ENCODE peak calls at places on chromosomes 3 and 15, in ten cellular contexts. U is GM12865; L is T-cell; T is body of pancreas; C is anterior cingulate cortex; K is progenitor cell of endocrine pancreas; N is CD14-positive monocyte; P is frontal cortex; Z is stimulated activated naive CD8-positive, alpha-beta T cell treated with anti-CD3 and anti-CD28 coated beads, Interleukin-15, amount 100 ng/mL, for 72 hours; I is T-helper 2 cell. S is an unnamed sample.

GRCh38 chr15:72532991-72533601 is 59.0 kb downstream of the ARIH1 start:
- DNase-seq in U (peak; percentile 8), L (peak; percentile 13), T (no peak), C (no peak), K (no peak), N (no peak), P (no peak), Z (peak; percentile 17), I (no peak), S (no peak)

GRCh38 chr3:359672-360071 is 163.1 kb downstream of the CHL1 start:
- DNase-seq in U (peak; percentile 32), L (no peak), T (no peak), C (no peak), K (no peak), N (no peak), P (no peak), Z (no peak), I (no peak), S (no peak)

GRCh38 chr15:35557544-35557943 is 11.6 kb upstream of the DPH6 start:
- DNase-seq in U (no peak), L (no peak), T (no peak), C (no peak), K (no peak), N (no peak), P (no peak), Z (peak; percentile 9), I (no peak), S (no peak)

GRCh38 chr3:17481116-17481515 is 261.3 kb downstream of the TBC1D5 start:
- DNase-seq in U (no peak), L (no peak), T (no peak), C (no peak), K (no peak), N (no peak), P (no peak), Z (no peak), I (no peak), S (no peak)

GRCh38 chr15:101397521-101398003 is 91.9 kb downstream of the PCSK6 start:
- DNase-seq in U (no peak), L (no peak), T (no peak), C (no peak), K (no peak), N (no peak), P (no peak), Z (no peak), I (no peak), S (no peak)

GRCh38 chr3:10522646-10523303 is 17.4 kb upstream of the ATP2B2 start:
- DNase-seq in U (no peak), L (no peak), T (no peak), C (no peak), K (no peak), N (no peak), P (no peak), Z (peak; percentile 7), I (no peak), S (peak; percentile 13)

GRCh38 chr3:50275996-50276761 is 2.7 kb upstream of the LSMEM2 start:
- DNase-seq in U (no peak), L (no peak), T (no peak), C (no peak), K (no peak), N (no peak), P (no peak), Z (peak; percentile 46), I (no peak), S (no peak)

GRCh38 chr3:13884851-13885703 is 5.2 kb upstream of the WNT7A start:
- DNase-seq in U (peak; percentile 55), L (peak; percentile 64), T (peak; percentile 74), C (no peak), K (peak; percentile 68), N (no peak), P (no peak), Z (peak; percentile 62), I (peak; percentile 63), S (peak; percentile 42)

GRCh38 chr3:41318520-41318919 is 119.2 kb downstream of the CTNNB1 start:
- DNase-seq in U (no peak), L (no peak), T (no peak), C (no peak), K (no peak), N (no peak), P (no peak), Z (no peak), I (no peak), S (no peak)

GRCh38 chr15:66292261-66293084 is 895 bp upstream of the DIS3L start:
- DNase-seq in U (no peak), L (no peak), T (no peak), C (no peak), K (no peak), N (no peak), P (no peak), Z (no peak), I (no peak), S (peak; percentile 24)

S was measured in NCI-H1092 treated with DMSO at 0.1 percent for 48 hours.